ENCODE peak calls at places on chromosomes 6 and 20, in seven cellular contexts. Y is mammary epithelial cell, J is GM12865, I is HFFc6, C is cardiac fibroblast, H is upper lobe of right lung, K is left ventricle myocardium inferior. E is an unnamed sample.

GRCh38 chr20:19729672-19730071 is 28.4 kb upstream of the RIN2 start:
- DNase-seq in Y (no peak), J (no peak), I (no peak), C (no peak), H (no peak), K (no peak), E (no peak)

GRCh38 chr6:44126320-44127149 is 717 bp downstream of the MRPL14 start:
- DNase-seq in Y (peak; percentile 79), J (peak; percentile 82), I (peak; percentile 40), C (peak; percentile 73), H (peak; percentile 77), K (peak; percentile 30), E (peak; percentile 68)

GRCh38 chr20:2799688-2800589 is 488 bp downstream of the CPXM1 start:
- DNase-seq in Y (no peak), J (no peak), I (no peak), C (no peak), H (no peak), K (no peak), E (no peak)

GRCh38 chr20:47782091-47782490 is 3.2 kb downstream of the SULF2 start:
- DNase-seq in Y (no peak), J (no peak), I (no peak), C (no peak), H (no peak), K (no peak), E (no peak)

GRCh38 chr6:73286752-73287151 is 23.8 kb upstream of the KHDC1 start:
- DNase-seq in Y (no peak), J (no peak), I (no peak), C (no peak), H (no peak), K (no peak), E (no peak)

GRCh38 chr20:54733687-54734086 is 258.3 kb downstream of the DOK5 start:
- DNase-seq in Y (no peak), J (no peak), I (no peak), C (no peak), H (no peak), K (no peak), E (no peak)

GRCh38 chr20:36607586-36608387 is 2.2 kb downstream of the RAB5IF start:
- DNase-seq in Y (peak; percentile 19), J (no peak), I (no peak), C (no peak), H (no peak), K (no peak), E (no peak)

GRCh38 chr20:61376541-61377231 is 124.6 kb downstream of the CDH4 start:
- DNase-seq in Y (no peak), J (no peak), I (no peak), C (no peak), H (no peak), K (no peak), E (no peak)

GRCh38 chr6:52415333-52415732 is 4.8 kb upstream of the EFHC1 start:
- DNase-seq in Y (no peak), J (peak; percentile 40), I (no peak), C (no peak), H (no peak), K (no peak), E (no peak)

GRCh38 chr20:5608448-5609161 is 141.6 kb upstream of the SHLD1 start:
- DNase-seq in Y (peak; percentile 32), J (peak; percentile 57), I (peak; percentile 15), C (peak; percentile 57), H (no peak), K (no peak), E (no peak)

GRCh38 chr6:34425132-34425497 is 754 bp downstream of the RPS10 start:
- DNase-seq in Y (no peak), J (peak; percentile 23), I (no peak), C (peak; percentile 18), H (no peak), K (no peak), E (no peak)

GRCh38 chr6:132872923-132873322 is 58.6 kb downstream of the RPS12 start:
- DNase-seq in Y (no peak), J (peak; percentile 62), I (no peak), C (no peak), H (no peak), K (no peak), E (no peak)

GRCh38 chr6:24489881-24490280 is 503 bp upstream of the GPLD1 start:
- DNase-seq in Y (peak; percentile 36), J (no peak), I (peak; percentile 11), C (peak; percentile 52), H (no peak), K (no peak), E (no peak)

GRCh38 chr6:110816677-110817076 is 1.4 kb upstream of the CDK19 start:
- DNase-seq in Y (no peak), J (peak; percentile 49), I (no peak), C (no peak), H (no peak), K (no peak), E (peak; percentile 23)

GRCh38 chr6:131059486-131059885 is 3.6 kb downstream of the EPB41L2 start:
- DNase-seq in Y (no peak), J (no peak), I (peak; percentile 61), C (peak; percentile 56), H (no peak), K (no peak), E (no peak)

GRCh38 chr20:32565735-32566032 is 19.4 kb downstream of the NOL4L start:
- DNase-seq in Y (no peak), J (no peak), I (no peak), C (no peak), H (no peak), K (no peak), E (no peak)

GRCh38 chr20:32528291-32528891 is 56.7 kb downstream of the NOL4L start:
- DNase-seq in Y (no peak), J (no peak), I (no peak), C (no peak), H (no peak), K (peak; percentile 73), E (no peak)

GRCh38 chr20:1997483-1998192 is 3.8 kb upstream of the PDYN start:
- DNase-seq in Y (no peak), J (no peak), I (no peak), C (no peak), H (no peak), K (no peak), E (no peak)

GRCh38 chr6:77466055-77467028 is 3.1 kb upstream of the HTR1B start:
- DNase-seq in Y (peak; percentile 61), J (peak; percentile 80), I (peak; percentile 68), C (peak; percentile 80), H (peak; percentile 68), K (peak; percentile 17), E (no peak)

GRCh38 chr6:118252474-118252873 is 295.6 kb upstream of the PLN start:
- DNase-seq in Y (no peak), J (peak; percentile 14), I (no peak), C (no peak), H (no peak), K (no peak), E (no peak)

GRCh38 chr6:118249680-118250079 is 298.4 kb upstream of the PLN start:
- DNase-seq in Y (no peak), J (peak; percentile 5), I (no peak), C (no peak), H (no peak), K (no peak), E (no peak)
- TF ChIP-seq CTCF in Y (no peak), J (no peak), I (no peak), C (no peak), H (no peak), K (no peak), E (no peak)

GRCh38 chr20:39398656-39399055 is 436.5 kb downstream of the DHX35 start:
- DNase-seq in Y (no peak), J (peak; percentile 7), I (no peak), C (no peak), H (no peak), K (no peak), E (no peak)
- TF ChIP-seq CTCF in Y (no peak), J (peak; percentile 19), I (no peak), C (no peak), H (no peak), K (no peak), E (no peak)

DNA sequence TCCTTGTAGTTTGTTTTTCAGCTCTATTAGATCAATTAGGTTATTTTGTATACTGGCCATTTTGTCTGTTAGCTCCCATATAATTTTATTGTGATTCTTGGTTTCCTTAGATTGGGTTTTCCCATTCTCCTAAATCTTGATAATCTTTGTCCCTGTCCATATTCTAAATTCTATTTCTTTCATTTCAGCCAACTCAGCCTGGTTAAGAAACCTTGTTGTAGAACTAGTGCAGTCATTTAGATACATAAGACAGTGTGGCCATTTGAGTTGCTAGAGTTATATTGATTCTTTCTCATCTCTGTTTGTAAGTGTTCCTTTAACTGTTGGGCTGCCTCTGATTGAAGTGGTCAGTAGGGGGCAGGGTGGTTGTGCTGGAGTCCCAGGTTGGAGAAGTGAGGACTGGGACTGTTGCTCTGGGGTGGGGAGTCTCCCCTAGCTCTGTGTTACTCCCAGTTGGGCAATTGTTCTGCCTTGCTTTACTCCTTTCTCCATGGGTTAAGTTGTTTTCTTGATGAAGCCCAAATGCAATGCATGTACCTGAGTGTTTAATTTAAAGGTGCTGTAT is 98.8 kb upstream of the NRN1 start:
- DNase-seq in Y (no peak), J (peak; percentile 36), I (no peak), C (no peak), H (no peak), K (no peak), E (no peak)
- TF ChIP-seq CTCF in Y (peak; percentile 15), J (peak; percentile 36), I (no peak), C (no peak), H (peak; percentile 14), K (no peak), E (no peak)

GRCh38 chr20:24480523-24480922 is 11.1 kb downstream of the SYNDIG1 start:
- DNase-seq in Y (no peak), J (no peak), I (no peak), C (no peak), H (no peak), K (no peak), E (no peak)

GRCh38 chr20:24479595-24479994 is 10.2 kb downstream of the SYNDIG1 start:
- DNase-seq in Y (no peak), J (no peak), I (no peak), C (no peak), H (no peak), K (no peak), E (no peak)

GRCh38 chr20:24477831-24478547 is 8.6 kb downstream of the SYNDIG1 start:
- DNase-seq in Y (no peak), J (no peak), I (no peak), C (no peak), H (no peak), K (no peak), E (no peak)

GRCh38 chr20:24479106-24479505 is 9.7 kb downstream of the SYNDIG1 start:
- DNase-seq in Y (no peak), J (no peak), I (no peak), C (no peak), H (no peak), K (no peak), E (no peak)

DNA sequence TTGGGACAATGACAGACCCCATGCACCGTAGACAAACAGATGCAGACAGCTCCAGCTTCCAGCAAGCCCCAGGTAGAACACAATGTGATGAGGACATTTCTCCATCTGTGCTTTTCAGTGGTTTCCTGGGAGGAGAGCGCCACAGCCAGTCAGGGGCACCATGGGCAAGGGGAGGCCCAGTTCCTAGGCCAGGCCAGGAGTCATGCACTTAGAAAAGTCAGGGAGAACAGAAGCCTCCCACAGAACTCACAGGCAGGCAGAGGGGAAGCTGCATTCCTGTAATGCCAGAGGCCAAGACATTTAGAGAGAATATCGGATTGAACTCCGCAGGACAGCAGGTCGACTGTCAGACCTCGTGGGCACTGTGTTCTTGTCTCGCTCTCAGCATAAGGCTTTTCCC is 9.2 kb downstream of the SYNDIG1 start:
- DNase-seq in Y (no peak), J (no peak), I (no peak), C (no peak), H (no peak), K (no peak), E (no peak)
- TF ChIP-seq CTCF in Y (no peak), J (no peak), I (no peak), C (no peak), H (no peak), K (no peak), E (no peak)

GRCh38 chr6:169789944-169790927 is 38.8 kb downstream of the ERMARD start:
- DNase-seq in Y (peak; percentile 72), J (peak; percentile 60), I (peak; percentile 58), C (peak; percentile 68), H (peak; percentile 87), K (peak; percentile 62), E (peak; percentile 68)
- TF ChIP-seq CTCF in Y (peak; percentile 98), J (peak; percentile 95), I (peak; percentile 95), C (peak; percentile 99), H (peak; percentile 98), K (peak; percentile 98), E (peak; percentile 96)

E was measured in natural killer cell.